ENCODE peak calls at places on chromosomes 1 and 21, in four cellular contexts. H is sigmoid colon, U is GM12892, W is H1. Z is an unnamed sample.

GRCh38 chr1:37854406-37854805 is 5.0 kb downstream of the MTF1 start:
- DNase-seq in H (no peak), U (no peak), W (no peak), Z (no peak)

GRCh38 chr1:38488162-38488898 is 371.2 kb downstream of the RRAGC start:
- DNase-seq in H (no peak), U (no peak), W (no peak), Z (no peak)

GRCh38 chr1:240152611-240153297 is 61.1 kb downstream of the FMN2 start:
- DNase-seq in H (no peak), U (no peak), W (no peak), Z (no peak)

GRCh38 chr1:21590116-21590905 is 78.8 kb downstream of the RAP1GAP start:
- DNase-seq in H (no peak), U (no peak), W (no peak), Z (no peak)

GRCh38 chr1:206469933-206470691 is at the start of gene IKBKE:
- DNase-seq in H (peak; percentile 82), U (peak; percentile 69), W (no peak), Z (peak; percentile 28)

GRCh38 chr1:21567241-21568005 is 58.2 kb downstream of the ALPL start:
- DNase-seq in H (no peak), U (no peak), W (no peak), Z (no peak)

GRCh38 chr21:42151148-42152074 is 67.5 kb upstream of the ABCG1 start:
- DNase-seq in H (peak; percentile 54), U (no peak), W (no peak), Z (no peak)

GRCh38 chr1:240771450-240771849 is 159.5 kb upstream of the GREM2 start:
- DNase-seq in H (no peak), U (no peak), W (no peak), Z (no peak)

GRCh38 chr1:180631197-180631765 is 541 bp upstream of the XPR1 start:
- DNase-seq in H (no peak), U (no peak), W (no peak), Z (no peak)

GRCh38 chr1:193115629-193116227 is 6.1 kb upstream of the CDC73 start:
- DNase-seq in H (peak; percentile 78), U (no peak), W (no peak), Z (no peak)

GRCh38 chr1:187236676-187237075 is 407.9 kb downstream of the PLA2G4A start:
- DNase-seq in H (no peak), U (no peak), W (no peak), Z (no peak)

GRCh38 chr1:113811353-113811887 is 856 bp downstream of the RSBN1 start:
- DNase-seq in H (no peak), U (peak; percentile 9), W (peak; percentile 5), Z (peak; percentile 9)

GRCh38 chr21:32322103-32322502 is 23.4 kb downstream of the MRAP start:
- DNase-seq in H (no peak), U (no peak), W (no peak), Z (no peak)

GRCh38 chr1:44811714-44812151 is 3.4 kb downstream of the BTBD19 start:
- DNase-seq in H (peak; percentile 65), U (no peak), W (no peak), Z (no peak)

GRCh38 chr21:14751011-14751410 is 204.9 kb upstream of the SAMSN1 start:
- DNase-seq in H (no peak), U (no peak), W (no peak), Z (no peak)

GRCh38 chr1:240312872-240313271 is 221.2 kb downstream of the FMN2 start:
- DNase-seq in H (no peak), U (no peak), W (no peak), Z (no peak)

GRCh38 chr1:99503276-99503747 is 142.6 kb upstream of the PALMD start:
- DNase-seq in H (no peak), U (no peak), W (no peak), Z (no peak)

DNA sequence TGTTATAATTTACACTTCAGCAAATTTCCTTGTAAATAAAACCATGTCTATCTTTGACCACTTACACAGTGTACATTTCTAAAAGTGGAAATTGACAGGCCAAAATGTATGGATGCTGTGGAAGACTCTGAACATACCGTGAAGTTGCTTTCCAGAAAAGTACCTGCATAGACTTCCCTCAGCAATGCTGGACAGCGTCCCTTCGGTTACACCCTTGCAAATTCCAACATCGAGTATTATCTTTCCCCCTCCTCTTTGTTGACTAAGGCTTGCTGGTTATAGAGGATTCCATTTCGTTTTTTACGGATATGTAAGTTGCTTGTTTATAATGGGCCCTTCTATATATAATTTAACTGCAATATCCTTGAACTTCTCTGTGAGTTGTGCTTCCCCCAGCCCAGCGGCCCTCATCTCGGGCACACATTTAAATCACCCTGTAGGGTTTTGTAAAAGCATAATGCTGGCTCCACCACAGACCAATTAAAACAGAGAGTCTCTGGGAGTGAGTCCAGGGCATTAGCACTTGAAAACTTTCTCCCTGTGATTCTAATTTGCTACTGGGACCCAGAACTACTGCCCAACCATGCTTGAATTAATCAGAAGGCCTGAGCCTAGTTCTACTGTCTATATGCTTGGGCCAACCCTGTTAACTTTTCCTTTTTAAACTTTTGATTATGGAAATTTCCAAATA is 230.3 kb downstream of the GRIK3 start:
- DNase-seq in H (no peak), U (no peak), W (no peak), Z (no peak)
- TF ChIP-seq POLR2A in H (no peak), U (no peak), W (no peak), Z (no peak)

GRCh38 chr1:52637946-52638345 is 5.0 kb downstream of the SHISAL2A start:
- DNase-seq in H (no peak), U (no peak), W (no peak), Z (no peak)
- TF ChIP-seq POLR2AphosphoS5 in H (no peak), U (no peak), W (no peak), Z (no peak)

DNA sequence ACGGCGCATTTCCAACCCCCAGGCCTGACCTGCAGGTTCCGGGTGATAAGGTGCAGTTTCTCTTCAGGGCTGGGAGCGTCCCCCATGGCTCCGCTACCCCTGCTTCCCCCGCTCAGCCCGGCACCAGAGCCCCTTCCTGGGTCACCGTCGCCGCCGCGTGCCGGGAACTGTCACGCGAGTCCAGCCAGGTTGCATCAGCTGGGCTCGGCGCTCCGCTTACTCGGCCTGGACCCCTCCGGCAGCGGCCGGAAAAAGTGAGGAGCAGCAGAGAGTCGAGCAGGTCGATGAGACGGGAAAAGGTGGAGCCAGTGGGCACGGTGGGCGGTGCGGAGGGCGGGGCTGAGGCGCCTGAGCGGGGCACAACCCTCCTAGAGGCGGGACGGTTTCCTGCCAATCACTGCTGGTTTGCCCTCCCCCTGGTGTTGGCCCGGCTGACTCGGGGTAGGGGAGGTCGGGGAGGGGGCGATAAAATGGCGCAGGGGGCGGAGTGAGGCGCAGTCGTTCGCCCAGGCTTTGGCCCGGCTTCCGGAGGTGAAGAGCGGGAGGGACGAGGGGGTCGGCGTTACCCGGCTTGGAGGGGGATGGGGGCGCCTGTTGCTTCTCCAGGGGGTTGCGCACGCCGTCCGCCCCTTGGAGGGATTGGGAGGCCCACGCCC is at the start of the genes S100PBP and YARS1:
- DNase-seq in H (peak; percentile 99), U (peak; percentile 91), W (peak; percentile 97), Z (peak; percentile 99)
- TF ChIP-seq POLR2A in H (peak; percentile 57), U (peak; percentile 67), W (peak; percentile 65), Z (peak; percentile 68)

GRCh38 chr1:230822092-230822581 is 46.2 kb downstream of the C1orf198 start:
- DNase-seq in H (peak; percentile 79), U (no peak), W (no peak), Z (no peak)
- TF ChIP-seq POLR2AphosphoS5 in H (no peak), U (no peak), W (no peak), Z (no peak)